ENCODE peak calls at places on chromosome 9, in five cellular contexts. R, X, J, A and T are unnamed samples.

GRCh38 chr9:38337706-38338264 is 54.7 kb upstream of the ALDH1B1 start:
- DNase-seq in R (no peak), X (no peak), J (no peak), A (no peak), T (no peak)

GRCh38 chr9:114724741-114725140 is 42.7 kb upstream of the TEX48 start:
- DNase-seq in R (no peak), X (no peak), J (no peak), A (no peak), T (no peak)

GRCh38 chr9:110443878-110444245 is 106.2 kb upstream of the TXNDC8 start:
- DNase-seq in R (no peak), X (no peak), J (no peak), A (peak; percentile 21), T (peak; percentile 20)

GRCh38 chr9:107175039-107175438 is 108.0 kb upstream of the RAD23B start:
- DNase-seq in R (no peak), X (no peak), J (peak; percentile 55), A (no peak), T (no peak)

GRCh38 chr9:92642041-92642451 is 27.9 kb downstream of the IPPK start:
- DNase-seq in R (no peak), X (no peak), J (no peak), A (no peak), T (no peak)

GRCh38 chr9:78866228-78867132 is 569.6 kb downstream of the PSAT1 start:
- DNase-seq in R (peak; percentile 77), X (no peak), J (no peak), A (peak; percentile 88), T (peak; percentile 59)

GRCh38 chr9:93301291-93301811 is 117.4 kb downstream of the WNK2 start:
- DNase-seq in R (no peak), X (peak; percentile 10), J (no peak), A (no peak), T (no peak)

GRCh38 chr9:95116820-95117204 is 200.7 kb downstream of the FANCC start:
- DNase-seq in R (no peak), X (no peak), J (no peak), A (no peak), T (no peak)

GRCh38 chr9:123327697-123328100 is 28.3 kb upstream of the CRB2 start:
- DNase-seq in R (no peak), X (no peak), J (no peak), A (no peak), T (no peak)

GRCh38 chr9:89448381-89448780 is 49.5 kb downstream of the SEMA4D start:
- DNase-seq in R (no peak), X (no peak), J (no peak), A (no peak), T (no peak)

GRCh38 chr9:13002740-13003139 is 227.9 kb downstream of the LURAP1L start:
- DNase-seq in R (no peak), X (no peak), J (no peak), A (no peak), T (no peak)

GRCh38 chr9:17531642-17532254 is 47.1 kb upstream of the SH3GL2 start:
- DNase-seq in R (peak; percentile 15), X (peak; percentile 23), J (no peak), A (no peak), T (peak; percentile 13)

GRCh38 chr9:18477121-18477705 is 3.3 kb downstream of the ADAMTSL1 start:
- DNase-seq in R (no peak), X (no peak), J (no peak), A (no peak), T (no peak)

GRCh38 chr9:85743290-85744128 is 1.8 kb upstream of the AGTPBP1 start:
- DNase-seq in R (no peak), X (no peak), J (no peak), A (no peak), T (peak; percentile 83)

GRCh38 chr9:124778575-124779367 is 1.8 kb downstream of the OLFML2A start:
- DNase-seq in R (no peak), X (peak; percentile 11), J (no peak), A (no peak), T (no peak)

GRCh38 chr9:97501177-97501971 is at the start of gene TMOD1:
- DNase-seq in R (no peak), X (peak; percentile 76), J (peak; percentile 82), A (no peak), T (no peak)

GRCh38 chr9:37395229-37395628 is 27.3 kb upstream of the GRHPR start:
- DNase-seq in R (no peak), X (no peak), J (no peak), A (no peak), T (no peak)

GRCh38 chr9:124010665-124011321 is 775 bp upstream of the LHX2 start:
- DNase-seq in R (no peak), X (no peak), J (peak; percentile 16), A (no peak), T (no peak)

GRCh38 chr9:107480386-107480789 is 9.2 kb downstream of the KLF4 start:
- DNase-seq in R (peak; percentile 69), X (peak; percentile 67), J (peak; percentile 30), A (peak; percentile 69), T (peak; percentile 49)

GRCh38 chr9:35051069-35051967 is 21.1 kb downstream of the VCP start:
- DNase-seq in R (no peak), X (peak; percentile 43), J (peak; percentile 36), A (no peak), T (no peak)

GRCh38 chr9:110332766-110333165 is 4.9 kb downstream of the TXNDC8 start:
- DNase-seq in R (no peak), X (no peak), J (no peak), A (no peak), T (no peak)

GRCh38 chr9:4305065-4305481 is 5.2 kb upstream of the GLIS3 start:
- DNase-seq in R (no peak), X (no peak), J (no peak), A (no peak), T (no peak)

GRCh38 chr9:13948037-13948436 is 365.9 kb downstream of the NFIB start:
- DNase-seq in R (no peak), X (no peak), J (no peak), A (no peak), T (no peak)

GRCh38 chr9:128152781-128153116 is 3.5 kb downstream of the LCN2 start:
- DNase-seq in R (no peak), X (no peak), J (no peak), A (no peak), T (no peak)

GRCh38 chr9:98994226-98995058 is 50.7 kb downstream of the COL15A1 start:
- DNase-seq in R (no peak), X (no peak), J (no peak), A (no peak), T (no peak)

GRCh38 chr9:101117091-101117490 is 88.6 kb downstream of the PLPPR1 start:
- DNase-seq in R (no peak), X (no peak), J (no peak), A (no peak), T (no peak)

GRCh38 chr9:69200071-69200470 is 26.0 kb downstream of the TJP2 start:
- DNase-seq in R (no peak), X (no peak), J (no peak), A (no peak), T (no peak)

GRCh38 chr9:90874194-90874593 is 72.6 kb downstream of the SYK start:
- DNase-seq in R (no peak), X (no peak), J (no peak), A (no peak), T (no peak)
- TF ChIP-seq CTCF in R (peak; percentile 4), X (no peak), J (no peak), A (no peak), T (no peak)

DNA sequence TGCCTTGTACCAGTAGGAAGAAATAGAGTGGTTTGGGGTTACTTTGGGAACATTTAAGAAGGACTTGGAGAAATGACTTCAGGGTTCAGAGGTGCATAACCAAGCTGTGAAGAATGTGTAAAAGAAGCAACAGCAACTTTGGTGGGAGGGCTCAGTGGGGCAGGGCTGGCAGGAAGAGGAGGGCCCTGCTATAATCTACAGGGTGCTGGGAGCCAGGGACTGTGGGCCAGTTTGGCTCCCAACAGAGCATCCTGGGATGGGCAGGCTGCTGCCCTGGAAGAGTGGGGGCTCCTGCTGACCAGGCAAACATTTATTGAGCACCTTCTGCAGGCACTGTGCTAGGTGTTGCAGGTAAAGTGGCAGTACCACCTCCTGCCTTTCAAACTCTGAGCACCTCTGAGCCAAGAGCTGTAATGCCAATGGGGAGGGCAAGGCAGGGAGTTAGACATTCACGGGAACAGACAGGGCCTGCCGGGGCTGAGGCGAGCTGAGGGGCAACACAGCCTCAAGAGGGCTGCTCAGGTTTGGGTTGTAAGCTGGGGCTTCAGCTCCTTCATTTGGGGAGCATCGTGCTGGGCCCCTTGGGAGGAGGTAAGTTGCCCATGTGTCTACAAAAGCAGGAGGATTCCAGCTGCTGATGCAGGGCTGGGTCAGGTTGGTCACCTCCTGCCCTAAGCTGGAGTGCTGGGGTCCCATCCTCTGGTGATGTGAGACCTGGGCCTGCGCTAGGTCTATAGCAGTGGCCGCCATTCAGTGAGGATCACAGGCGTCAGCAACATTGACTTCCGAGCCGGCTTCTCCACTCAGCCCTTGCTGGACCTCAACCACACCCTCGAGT is 30.6 kb downstream of the HMCN2 start:
- DNase-seq in R (no peak), X (no peak), J (no peak), A (no peak), T (no peak)
- TF ChIP-seq CTCF in R (no peak), X (no peak), J (no peak), A (no peak), T (no peak)

DNA sequence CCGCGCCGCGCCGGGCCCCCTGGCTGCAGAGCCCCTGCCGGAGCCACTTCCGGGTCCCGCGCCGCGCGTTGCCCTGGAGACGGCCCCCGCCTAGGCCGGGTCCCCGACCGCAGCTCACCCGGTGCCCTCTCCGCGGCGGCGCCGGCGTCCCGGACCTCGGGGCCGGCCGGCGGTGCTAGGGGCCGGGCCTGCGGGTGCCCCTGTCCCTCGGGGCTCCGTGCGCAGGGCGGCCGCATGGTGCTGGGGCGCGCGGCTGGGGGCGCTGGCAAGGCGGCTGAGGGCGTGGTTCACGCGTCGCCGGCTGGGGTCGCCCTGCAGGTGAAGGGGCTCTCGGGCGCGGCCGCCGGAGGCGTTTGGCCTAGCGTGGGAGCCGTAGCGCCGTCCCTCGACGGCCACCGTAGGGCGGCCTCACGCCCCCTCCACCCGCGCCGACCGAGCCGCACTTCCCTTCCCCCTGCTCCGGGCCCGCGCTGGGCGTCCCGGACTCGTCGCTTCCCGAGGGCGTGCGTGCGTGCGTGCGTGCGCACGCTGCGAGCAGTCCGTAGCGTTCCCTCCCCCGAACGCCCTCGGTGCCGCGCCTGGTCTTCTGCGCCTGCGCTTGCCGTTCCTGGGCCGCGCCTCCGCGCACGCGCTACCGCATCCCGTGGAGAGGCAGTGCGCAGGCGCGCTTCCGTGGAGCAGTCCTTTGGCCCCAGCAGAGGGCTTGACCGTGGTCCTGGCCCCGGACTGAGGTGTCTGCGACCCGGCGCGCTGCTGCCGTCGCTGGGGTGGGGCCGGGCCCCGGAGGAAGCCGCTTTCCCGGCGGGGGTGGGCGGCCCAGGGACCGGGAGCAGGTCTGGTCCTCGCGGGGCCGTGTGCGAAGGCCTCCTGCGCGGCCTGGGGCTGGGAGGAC is at the start of gene TMEM250:
- DNase-seq in R (peak; percentile 82), X (peak; percentile 97), J (peak; percentile 95), A (peak; percentile 74), T (peak; percentile 94)
- TF ChIP-seq CTCF in R (no peak), X (peak; percentile 52), J (peak; percentile 40), A (no peak), T (no peak)

DNA sequence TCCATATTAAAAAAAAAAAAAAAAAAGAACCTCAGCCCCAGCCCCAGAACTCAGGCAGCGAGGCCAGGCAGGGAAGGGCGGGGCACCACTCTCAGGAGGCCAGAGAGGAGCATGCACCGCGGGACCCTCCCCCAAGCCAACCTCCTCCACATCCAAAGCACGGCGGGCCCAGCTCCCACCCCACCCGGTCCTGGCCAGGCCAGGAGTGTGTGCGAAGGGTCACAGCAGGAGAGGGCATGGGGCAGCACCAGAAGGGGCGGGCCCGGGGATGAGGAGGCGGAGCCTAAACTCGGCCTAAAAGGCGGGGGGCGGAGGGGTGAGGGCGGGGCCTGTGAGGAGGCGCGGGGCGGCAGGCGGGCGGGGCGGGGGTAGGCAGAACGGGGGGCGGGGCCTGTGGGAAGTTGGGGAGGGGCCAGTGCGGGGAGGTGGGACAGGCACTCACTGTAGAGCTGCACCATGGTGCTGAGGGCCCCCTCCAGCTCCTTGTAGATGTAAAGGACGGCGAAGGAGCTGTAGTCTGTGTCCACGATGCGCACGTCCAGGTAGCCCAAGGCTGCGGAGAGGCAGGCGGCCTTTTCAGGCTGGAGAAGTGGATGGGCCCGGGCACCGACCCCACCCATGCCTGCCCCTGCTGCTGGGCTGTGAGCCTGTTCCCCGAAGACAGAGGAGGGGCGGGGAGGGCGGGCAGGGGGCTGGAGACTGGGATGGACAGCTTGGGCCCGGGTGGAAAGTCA is 1.2 kb downstream of the LCN15 start:
- DNase-seq in R (no peak), X (peak; percentile 31), J (peak; percentile 54), A (no peak), T (no peak)
- TF ChIP-seq CTCF in R (no peak), X (no peak), J (no peak), A (no peak), T (no peak)